ENCODE peak calls at places on chromosomes 4 and X, in six cellular contexts. One of them, this sample, is unnamed.

GRCh38 chr4:40186665-40187014 is 10.2 kb upstream of the RHOH start:
- DNase-seq in H1: no peak
- DNase-seq in K562: no peak
- DNase-seq in GM12878: no peak
- DNase-seq in HepG2: no peak
- DNase-seq in GM12891: no peak
- DNase-seq in this sample: no peak

GRCh38 chrX:1151378-1152077 is 60.9 kb downstream of the CRLF2 start:
- DNase-seq in K562: no peak
- DNase-seq in H1: no peak
- DNase-seq in HepG2: no peak
- DNase-seq in GM12891: no peak
- DNase-seq in GM12878: no peak
- DNase-seq in this sample: no peak

GRCh38 chrX:10350221-10350620 is 193.4 kb downstream of the CLCN4 start:
- DNase-seq in GM12878: no peak
- DNase-seq in HepG2: no peak
- DNase-seq in GM12891: no peak
- DNase-seq in H1: no peak
- DNase-seq in K562: no peak
- DNase-seq in this sample: no peak

GRCh38 chr4:82360298-82361177 is 13.3 kb downstream of the HNRNPD start:
- DNase-seq in GM12891: no peak
- DNase-seq in K562: peak
- DNase-seq in GM12878: no peak
- DNase-seq in HepG2: no peak
- DNase-seq in H1: no peak
- DNase-seq in this sample: no peak

GRCh38 chrX:124651031-124651430 is 304.7 kb downstream of the SH2D1A start:
- DNase-seq in GM12878: no peak
- DNase-seq in GM12891: no peak
- DNase-seq in HepG2: no peak
- DNase-seq in K562: no peak
- DNase-seq in H1: no peak
- DNase-seq in this sample: no peak

GRCh38 chr4:7183161-7183560 is 9.2 kb upstream of the SORCS2 start:
- DNase-seq in K562: no peak
- DNase-seq in GM12891: no peak
- DNase-seq in H1: no peak
- DNase-seq in GM12878: no peak
- DNase-seq in HepG2: no peak
- DNase-seq in this sample: no peak

GRCh38 chr4:169791064-169791463 is 33.3 kb upstream of the HPF1 start:
- DNase-seq in GM12878: no peak
- DNase-seq in GM12891: no peak
- DNase-seq in HepG2: no peak
- DNase-seq in H1: no peak
- DNase-seq in K562: no peak
- DNase-seq in this sample: no peak

GRCh38 chr4:87249620-87250019 is 29.2 kb upstream of the KLHL8 start:
- DNase-seq in K562: no peak
- DNase-seq in GM12878: no peak
- DNase-seq in GM12891: no peak
- DNase-seq in H1: no peak
- DNase-seq in HepG2: no peak
- DNase-seq in this sample: no peak

GRCh38 chrX:21745756-21746155 is 12.2 kb downstream of the SMPX start:
- DNase-seq in GM12891: no peak
- DNase-seq in HepG2: no peak
- DNase-seq in K562: peak
- DNase-seq in GM12878: no peak
- DNase-seq in H1: no peak
- DNase-seq in this sample: no peak

GRCh38 chrX:69015564-69016218 is 149.6 kb downstream of the PJA1 start:
- DNase-seq in HepG2: no peak
- DNase-seq in H1: peak
- DNase-seq in K562: no peak
- DNase-seq in GM12891: no peak
- DNase-seq in GM12878: no peak
- DNase-seq in this sample: no peak

GRCh38 chrX:77493677-77494553 is 46.7 kb downstream of the FGF16 start:
- DNase-seq in H1: peak
- DNase-seq in K562: peak
- DNase-seq in GM12878: no peak
- DNase-seq in HepG2: peak
- DNase-seq in GM12891: no peak
- DNase-seq in this sample: no peak

GRCh38 chrX:95056901-95057300 is 1382.9 kb downstream of the FAM133A start:
- DNase-seq in GM12891: no peak
- DNase-seq in K562: no peak
- DNase-seq in H1: no peak
- DNase-seq in GM12878: no peak
- DNase-seq in HepG2: no peak
- DNase-seq in this sample: no peak

GRCh38 chr4:183201331-183201730 is 102.3 kb downstream of the WWC2 start:
- DNase-seq in GM12891: no peak
- DNase-seq in HepG2: no peak
- DNase-seq in H1: no peak
- DNase-seq in K562: no peak
- DNase-seq in GM12878: no peak
- DNase-seq in this sample: no peak

GRCh38 chr4:39497909-39498723 is 29.1 kb downstream of the UGDH start:
- DNase-seq in HepG2: no peak
- DNase-seq in K562: no peak
- DNase-seq in GM12878: no peak
- DNase-seq in H1: peak
- DNase-seq in GM12891: no peak
- DNase-seq in this sample: no peak

GRCh38 chr4:76144546-76144945 is 3.7 kb downstream of the NUP54 start:
- DNase-seq in H1: no peak
- DNase-seq in K562: no peak
- DNase-seq in HepG2: no peak
- DNase-seq in GM12878: no peak
- DNase-seq in GM12891: no peak
- DNase-seq in this sample: no peak

GRCh38 chr4:182862921-182863320 is 54.3 kb downstream of the DCTD start:
- DNase-seq in H1: no peak
- DNase-seq in K562: no peak
- DNase-seq in HepG2: no peak
- DNase-seq in GM12891: no peak
- DNase-seq in GM12878: no peak
- DNase-seq in this sample: no peak

GRCh38 chr4:147846318-147847135 is 114.6 kb downstream of the ARHGAP10 start:
- DNase-seq in K562: no peak
- DNase-seq in GM12891: no peak
- DNase-seq in GM12878: peak
- DNase-seq in H1: no peak
- DNase-seq in HepG2: no peak
- DNase-seq in this sample: no peak

GRCh38 chrX:137195991-137196390 is 162.2 kb upstream of the GPR101 start:
- DNase-seq in GM12878: no peak
- DNase-seq in HepG2: no peak
- DNase-seq in H1: no peak
- DNase-seq in K562: no peak
- DNase-seq in GM12891: no peak
- DNase-seq in this sample: no peak

GRCh38 chrX:137195296-137195695 is 161.5 kb upstream of the GPR101 start:
- DNase-seq in H1: no peak
- DNase-seq in GM12891: no peak
- DNase-seq in K562: no peak
- DNase-seq in HepG2: no peak
- DNase-seq in GM12878: no peak
- DNase-seq in this sample: no peak

GRCh38 chrX:137198040-137198439 is 164.2 kb upstream of the GPR101 start:
- DNase-seq in K562: no peak
- DNase-seq in GM12891: no peak
- DNase-seq in HepG2: no peak
- DNase-seq in H1: no peak
- DNase-seq in GM12878: no peak
- DNase-seq in this sample: no peak

DNA sequence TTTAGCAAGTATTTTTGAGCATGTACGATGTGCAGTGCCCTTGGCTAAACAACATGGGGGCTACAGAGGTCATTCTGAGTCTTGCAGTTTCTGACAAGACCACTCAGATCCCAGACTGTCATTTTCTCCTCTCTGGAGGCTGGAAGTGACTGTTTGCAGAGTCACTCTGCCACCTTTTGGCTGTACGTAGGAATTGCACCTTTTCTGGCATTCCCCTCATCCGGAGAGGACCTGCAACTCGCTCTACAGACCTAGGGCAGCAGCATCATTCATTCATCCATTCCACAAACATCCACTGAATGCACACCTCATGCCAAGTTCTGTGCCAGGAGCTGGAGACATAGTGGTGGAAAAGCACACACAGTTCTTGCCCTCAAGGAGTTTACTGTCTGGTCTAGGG is 160.4 kb upstream of the GPR101 start:
- DNase-seq in K562: peak
- DNase-seq in HepG2: peak
- DNase-seq in GM12878: peak
- DNase-seq in H1: peak
- DNase-seq in GM12891: no peak
- DNase-seq in this sample: no peak
- TF ChIP-seq TAF1 in K562: no peak
- TF ChIP-seq TAF1 in HepG2: no peak
- TF ChIP-seq TAF1 in GM12878: no peak
- TF ChIP-seq TAF1 in H1: no peak
- TF ChIP-seq TAF1 in GM12891: no peak
- TF ChIP-seq TAF1 in this sample: no peak

GRCh38 chr4:70688795-70689231 is 481 bp downstream of the UTP3 start:
- DNase-seq in GM12878: no peak
- DNase-seq in H1: no peak
- DNase-seq in K562: peak
- DNase-seq in GM12891: no peak
- DNase-seq in HepG2: no peak
- DNase-seq in this sample: no peak

GRCh38 chr4:70687821-70688794 is at the start of gene UTP3:
- DNase-seq in GM12891: peak
- DNase-seq in K562: peak
- DNase-seq in HepG2: peak
- DNase-seq in H1: peak
- DNase-seq in GM12878: peak
- DNase-seq in this sample: peak
- TF ChIP-seq POLR2A in GM12891: peak
- TF ChIP-seq POLR2A in K562: peak
- TF ChIP-seq POLR2A in HepG2: peak
- TF ChIP-seq POLR2A in H1: no peak
- TF ChIP-seq POLR2A in GM12878: peak
- TF ChIP-seq POLR2A in this sample: peak

DNA sequence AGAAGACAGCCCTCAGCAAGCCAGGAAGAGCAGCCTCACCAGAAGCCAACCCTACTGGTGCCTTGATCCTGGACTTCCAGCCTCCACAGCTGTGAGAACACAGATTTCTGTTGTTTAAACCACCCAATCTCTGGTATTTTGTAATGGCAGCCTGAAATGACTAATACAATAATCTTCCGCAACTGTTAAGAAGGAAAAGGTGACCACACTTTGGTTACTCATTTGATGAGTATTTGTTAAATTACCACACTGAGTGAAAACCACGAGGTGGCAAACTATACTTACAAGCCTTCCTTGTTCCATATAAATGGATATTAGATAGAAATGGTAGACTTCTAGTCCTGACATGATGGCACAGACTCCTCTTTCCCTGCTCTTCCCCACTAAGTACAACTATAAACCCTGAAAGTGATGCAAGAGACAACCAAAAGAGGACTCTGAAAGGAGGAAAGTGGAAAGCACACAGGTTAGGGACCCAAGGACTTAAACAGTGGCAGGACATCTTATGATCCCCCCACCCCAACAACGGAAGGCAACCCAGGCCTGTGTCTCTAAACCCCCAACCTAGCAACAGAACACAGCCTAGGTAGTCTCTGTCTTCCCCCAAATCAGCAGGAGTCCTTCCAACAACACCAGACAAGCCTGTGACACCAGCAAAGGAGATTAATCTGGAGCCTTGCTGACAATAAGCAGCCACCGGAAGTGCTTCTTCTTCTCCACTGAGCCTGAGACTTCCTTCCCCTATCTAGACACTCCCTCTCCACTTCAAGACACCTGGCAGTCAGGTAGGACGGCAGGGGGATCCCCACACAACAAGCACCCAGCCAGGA is 12.3 kb downstream of the ZNF182 start:
- DNase-seq in HepG2: no peak
- DNase-seq in GM12891: no peak
- DNase-seq in H1: no peak
- DNase-seq in GM12878: no peak
- DNase-seq in K562: no peak
- DNase-seq in this sample: no peak
- TF ChIP-seq POLR2AphosphoS5 in HepG2: no peak
- TF ChIP-seq POLR2AphosphoS5 in GM12891: no peak
- TF ChIP-seq POLR2AphosphoS5 in H1: no peak
- TF ChIP-seq POLR2AphosphoS5 in GM12878: no peak
- TF ChIP-seq POLR2AphosphoS5 in K562: no peak
- TF ChIP-seq POLR2AphosphoS5 in this sample: no peak

DNA sequence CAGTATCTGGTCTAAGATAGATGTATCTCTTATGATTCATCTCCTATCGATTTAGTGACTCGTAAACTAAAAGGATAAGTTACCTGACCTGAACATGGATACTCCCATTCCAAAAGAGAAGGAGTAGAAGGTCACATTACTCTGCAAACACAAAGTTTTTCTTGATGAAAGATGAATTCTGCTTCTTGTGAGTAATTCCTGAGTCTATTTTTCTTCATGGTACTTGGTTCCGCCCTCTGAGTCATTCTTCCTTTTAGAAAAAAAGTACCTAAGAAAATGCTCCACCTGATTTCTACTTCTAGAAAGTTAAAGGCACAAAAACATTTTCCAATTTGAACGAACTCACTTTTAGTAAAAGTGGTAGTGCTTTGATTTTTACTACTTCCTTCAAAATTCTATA is 223.0 kb upstream of the SLIT2 start:
- DNase-seq in GM12891: no peak
- DNase-seq in H1: no peak
- DNase-seq in GM12878: no peak
- DNase-seq in K562: no peak
- DNase-seq in HepG2: no peak
- DNase-seq in this sample: no peak
- TF ChIP-seq TAF1 in GM12891: no peak
- TF ChIP-seq TAF1 in H1: no peak
- TF ChIP-seq TAF1 in GM12878: no peak
- TF ChIP-seq TAF1 in K562: no peak
- TF ChIP-seq TAF1 in HepG2: no peak
- TF ChIP-seq TAF1 in this sample: no peak

DNA sequence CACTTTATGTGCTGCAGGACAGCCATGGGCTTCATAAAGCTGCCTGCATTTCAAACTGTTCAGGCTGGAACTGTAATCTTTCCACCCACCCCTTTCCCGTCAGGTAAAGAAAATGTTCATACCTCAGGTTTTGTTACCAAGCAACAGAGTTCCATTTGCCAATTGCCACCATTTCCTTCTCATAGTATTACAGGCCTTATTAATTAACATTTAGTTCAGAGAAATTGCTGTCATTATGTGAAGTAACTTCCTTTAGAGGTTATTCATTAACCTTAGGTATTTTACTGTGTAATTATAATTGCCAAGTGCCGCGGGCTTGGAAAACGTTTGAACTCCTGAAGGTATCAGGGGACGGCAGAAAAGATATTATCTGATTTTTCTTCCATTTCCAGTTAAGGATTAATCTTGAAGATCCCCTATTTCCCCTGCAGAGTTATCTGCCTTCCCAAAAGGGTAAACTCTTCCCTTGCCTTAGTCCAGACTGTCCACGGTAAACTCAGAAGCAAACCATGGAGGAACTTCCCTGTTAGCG is 149.6 kb downstream of the SPRY1 start:
- DNase-seq in HepG2: peak
- DNase-seq in GM12878: no peak
- DNase-seq in H1: no peak
- DNase-seq in K562: no peak
- DNase-seq in GM12891: no peak
- DNase-seq in this sample: no peak
- TF ChIP-seq POLR2A in HepG2: no peak
- TF ChIP-seq POLR2A in GM12878: no peak
- TF ChIP-seq POLR2A in H1: no peak
- TF ChIP-seq POLR2A in K562: no peak
- TF ChIP-seq POLR2A in GM12891: no peak
- TF ChIP-seq POLR2A in this sample: no peak